ENCODE peak calls at places on chromosomes 2 and 18, in seven cellular contexts. One of them, this sample, is unnamed. For H3K4me1, the result is how much of the 10 kb centered on the place peaks cover.

GRCh38 chr2:101882948-101883347 is 108.8 kb upstream of the IL1R2 start:
- DNase-seq in naive thymus-derived CD4-positive, alpha-beta T cell: no peak
- DNase-seq in SK-N-SH: no peak
- DNase-seq in effector memory CD4-positive, alpha-beta T cell: no peak
- DNase-seq in BE2C: no peak
- DNase-seq in spleen: no peak
- DNase-seq in heart left ventricle: no peak
- DNase-seq in this sample: no peak

GRCh38 chr2:190123956-190124355 is 61.4 kb upstream of the MSTN start:
- DNase-seq in naive thymus-derived CD4-positive, alpha-beta T cell: no peak
- DNase-seq in SK-N-SH: no peak
- DNase-seq in effector memory CD4-positive, alpha-beta T cell: no peak
- DNase-seq in BE2C: no peak
- DNase-seq in spleen: no peak
- DNase-seq in heart left ventricle: no peak
- DNase-seq in this sample: peak

GRCh38 chr2:240868286-240869108 is at the start of gene AGXT:
- DNase-seq in naive thymus-derived CD4-positive, alpha-beta T cell: no peak
- DNase-seq in SK-N-SH: no peak
- DNase-seq in effector memory CD4-positive, alpha-beta T cell: no peak
- DNase-seq in BE2C: no peak
- DNase-seq in spleen: peak
- DNase-seq in heart left ventricle: no peak
- DNase-seq in this sample: no peak

GRCh38 chr2:227884511-227884947 is 13.1 kb downstream of the DAW1 start:
- DNase-seq in naive thymus-derived CD4-positive, alpha-beta T cell: peak
- DNase-seq in SK-N-SH: peak
- DNase-seq in effector memory CD4-positive, alpha-beta T cell: peak
- DNase-seq in BE2C: peak
- DNase-seq in spleen: peak
- DNase-seq in heart left ventricle: peak
- DNase-seq in this sample: peak

GRCh38 chr2:29010946-29011649 is 30.0 kb downstream of the TOGARAM2 start:
- DNase-seq in naive thymus-derived CD4-positive, alpha-beta T cell: peak
- DNase-seq in SK-N-SH: no peak
- DNase-seq in effector memory CD4-positive, alpha-beta T cell: peak
- DNase-seq in BE2C: no peak
- DNase-seq in spleen: peak
- DNase-seq in heart left ventricle: no peak
- DNase-seq in this sample: no peak

GRCh38 chr2:100983684-100984310 is 18.3 kb upstream of the RPL31 start:
- DNase-seq in naive thymus-derived CD4-positive, alpha-beta T cell: no peak
- DNase-seq in SK-N-SH: no peak
- DNase-seq in effector memory CD4-positive, alpha-beta T cell: no peak
- DNase-seq in BE2C: no peak
- DNase-seq in spleen: no peak
- DNase-seq in heart left ventricle: no peak
- DNase-seq in this sample: no peak

GRCh38 chr2:192546566-192546965 is 351.8 kb upstream of the TMEFF2 start:
- DNase-seq in naive thymus-derived CD4-positive, alpha-beta T cell: no peak
- DNase-seq in SK-N-SH: no peak
- DNase-seq in effector memory CD4-positive, alpha-beta T cell: no peak
- DNase-seq in BE2C: no peak
- DNase-seq in spleen: no peak
- DNase-seq in heart left ventricle: no peak
- DNase-seq in this sample: no peak

GRCh38 chr2:60513191-60513590 is 40.3 kb downstream of the BCL11A start:
- DNase-seq in naive thymus-derived CD4-positive, alpha-beta T cell: no peak
- DNase-seq in SK-N-SH: no peak
- DNase-seq in effector memory CD4-positive, alpha-beta T cell: no peak
- DNase-seq in BE2C: no peak
- DNase-seq in spleen: peak
- DNase-seq in heart left ventricle: no peak
- DNase-seq in this sample: no peak

GRCh38 chr2:69386789-69387734 is at the start of gene GFPT1:
- DNase-seq in naive thymus-derived CD4-positive, alpha-beta T cell: peak
- DNase-seq in SK-N-SH: peak
- DNase-seq in effector memory CD4-positive, alpha-beta T cell: peak
- DNase-seq in BE2C: peak
- DNase-seq in spleen: peak
- DNase-seq in heart left ventricle: peak
- DNase-seq in this sample: peak

GRCh38 chr2:179556425-179556824 is 291.8 kb upstream of the SESTD1 start:
- DNase-seq in naive thymus-derived CD4-positive, alpha-beta T cell: no peak
- DNase-seq in SK-N-SH: no peak
- DNase-seq in effector memory CD4-positive, alpha-beta T cell: no peak
- DNase-seq in BE2C: no peak
- DNase-seq in spleen: no peak
- DNase-seq in heart left ventricle: no peak
- DNase-seq in this sample: no peak

GRCh38 chr18:36295880-36296301 is 1.6 kb upstream of the FHOD3 start:
- DNase-seq in naive thymus-derived CD4-positive, alpha-beta T cell: no peak
- DNase-seq in SK-N-SH: no peak
- DNase-seq in effector memory CD4-positive, alpha-beta T cell: no peak
- DNase-seq in BE2C: no peak
- DNase-seq in spleen: no peak
- DNase-seq in heart left ventricle: no peak
- DNase-seq in this sample: no peak

GRCh38 chr2:167749016-167749415 is 498.4 kb downstream of the STK39 start:
- DNase-seq in naive thymus-derived CD4-positive, alpha-beta T cell: no peak
- DNase-seq in SK-N-SH: no peak
- DNase-seq in effector memory CD4-positive, alpha-beta T cell: no peak
- DNase-seq in BE2C: no peak
- DNase-seq in spleen: no peak
- DNase-seq in heart left ventricle: no peak
- DNase-seq in this sample: no peak

GRCh38 chr2:74862268-74862964 is 28.5 kb downstream of the HK2 start:
- DNase-seq in naive thymus-derived CD4-positive, alpha-beta T cell: no peak
- DNase-seq in SK-N-SH: peak
- DNase-seq in effector memory CD4-positive, alpha-beta T cell: no peak
- DNase-seq in BE2C: peak
- DNase-seq in spleen: peak
- DNase-seq in heart left ventricle: no peak
- DNase-seq in this sample: peak

GRCh38 chr2:218501665-218502064 is 66.5 kb downstream of the USP37 start:
- DNase-seq in naive thymus-derived CD4-positive, alpha-beta T cell: no peak
- DNase-seq in SK-N-SH: no peak
- DNase-seq in effector memory CD4-positive, alpha-beta T cell: no peak
- DNase-seq in BE2C: no peak
- DNase-seq in spleen: no peak
- DNase-seq in heart left ventricle: no peak
- DNase-seq in this sample: no peak

GRCh38 chr2:67340118-67341011 is 56.8 kb upstream of the ETAA1 start:
- DNase-seq in naive thymus-derived CD4-positive, alpha-beta T cell: no peak
- DNase-seq in SK-N-SH: no peak
- DNase-seq in effector memory CD4-positive, alpha-beta T cell: no peak
- DNase-seq in BE2C: no peak
- DNase-seq in spleen: no peak
- DNase-seq in heart left ventricle: no peak
- DNase-seq in this sample: no peak

GRCh38 chr2:64838817-64839216 is 150.4 kb upstream of the SLC1A4 start:
- DNase-seq in naive thymus-derived CD4-positive, alpha-beta T cell: no peak
- DNase-seq in SK-N-SH: no peak
- DNase-seq in effector memory CD4-positive, alpha-beta T cell: no peak
- DNase-seq in BE2C: no peak
- DNase-seq in spleen: no peak
- DNase-seq in heart left ventricle: no peak
- DNase-seq in this sample: no peak

GRCh38 chr18:76493213-76494107 is 1.6 kb downstream of the ZNF516 start:
- DNase-seq in naive thymus-derived CD4-positive, alpha-beta T cell: peak
- DNase-seq in SK-N-SH: peak
- DNase-seq in effector memory CD4-positive, alpha-beta T cell: no peak
- DNase-seq in BE2C: peak
- DNase-seq in spleen: no peak
- DNase-seq in heart left ventricle: no peak
- DNase-seq in this sample: peak

GRCh38 chr18:76495435-76496199 is 575 bp upstream of the ZNF516 start:
- DNase-seq in naive thymus-derived CD4-positive, alpha-beta T cell: peak
- DNase-seq in SK-N-SH: peak
- DNase-seq in effector memory CD4-positive, alpha-beta T cell: no peak
- DNase-seq in BE2C: peak
- DNase-seq in spleen: peak
- DNase-seq in heart left ventricle: peak
- DNase-seq in this sample: no peak

GRCh38 chr18:76492669-76493212 is 2.3 kb downstream of the ZNF516 start:
- DNase-seq in naive thymus-derived CD4-positive, alpha-beta T cell: peak
- DNase-seq in SK-N-SH: peak
- DNase-seq in effector memory CD4-positive, alpha-beta T cell: peak
- DNase-seq in BE2C: peak
- DNase-seq in spleen: peak
- DNase-seq in heart left ventricle: peak
- DNase-seq in this sample: peak

GRCh38 chr18:76494541-76495403 is at the start of gene ZNF516:
- DNase-seq in naive thymus-derived CD4-positive, alpha-beta T cell: peak
- DNase-seq in SK-N-SH: peak
- DNase-seq in effector memory CD4-positive, alpha-beta T cell: no peak
- DNase-seq in BE2C: peak
- DNase-seq in spleen: peak
- DNase-seq in heart left ventricle: peak
- DNase-seq in this sample: no peak

DNA sequence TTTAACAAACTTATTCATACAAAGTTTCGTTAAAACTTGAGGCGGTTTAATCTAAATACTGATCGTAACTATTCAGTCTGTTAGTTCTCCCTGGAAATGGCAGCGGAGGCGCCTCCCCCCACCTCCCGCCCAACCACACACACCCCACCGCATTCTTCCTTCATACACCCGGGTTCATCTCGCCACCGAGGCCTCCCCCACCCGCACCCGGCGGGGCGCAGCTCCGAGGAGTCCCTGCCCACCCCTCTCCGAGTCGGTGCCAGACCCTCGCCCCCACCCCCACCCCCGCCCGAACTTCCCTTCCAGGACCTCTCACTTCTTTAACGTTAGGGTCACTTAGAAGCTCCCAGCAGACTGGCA is 881 bp downstream of the ZNF516 start:
- DNase-seq in naive thymus-derived CD4-positive, alpha-beta T cell: no peak
- DNase-seq in SK-N-SH: peak
- DNase-seq in effector memory CD4-positive, alpha-beta T cell: no peak
- DNase-seq in BE2C: peak
- DNase-seq in spleen: peak
- DNase-seq in heart left ventricle: peak
- DNase-seq in this sample: no peak
- H3K4me1 ChIP-seq in naive thymus-derived CD4-positive, alpha-beta T cell: under half
- H3K4me1 ChIP-seq in SK-N-SH: under half
- H3K4me1 ChIP-seq in effector memory CD4-positive, alpha-beta T cell: under half
- H3K4me1 ChIP-seq in BE2C: under half
- H3K4me1 ChIP-seq in spleen: half or more
- H3K4me1 ChIP-seq in heart left ventricle: under half
- H3K4me1 ChIP-seq in this sample: under half

DNA sequence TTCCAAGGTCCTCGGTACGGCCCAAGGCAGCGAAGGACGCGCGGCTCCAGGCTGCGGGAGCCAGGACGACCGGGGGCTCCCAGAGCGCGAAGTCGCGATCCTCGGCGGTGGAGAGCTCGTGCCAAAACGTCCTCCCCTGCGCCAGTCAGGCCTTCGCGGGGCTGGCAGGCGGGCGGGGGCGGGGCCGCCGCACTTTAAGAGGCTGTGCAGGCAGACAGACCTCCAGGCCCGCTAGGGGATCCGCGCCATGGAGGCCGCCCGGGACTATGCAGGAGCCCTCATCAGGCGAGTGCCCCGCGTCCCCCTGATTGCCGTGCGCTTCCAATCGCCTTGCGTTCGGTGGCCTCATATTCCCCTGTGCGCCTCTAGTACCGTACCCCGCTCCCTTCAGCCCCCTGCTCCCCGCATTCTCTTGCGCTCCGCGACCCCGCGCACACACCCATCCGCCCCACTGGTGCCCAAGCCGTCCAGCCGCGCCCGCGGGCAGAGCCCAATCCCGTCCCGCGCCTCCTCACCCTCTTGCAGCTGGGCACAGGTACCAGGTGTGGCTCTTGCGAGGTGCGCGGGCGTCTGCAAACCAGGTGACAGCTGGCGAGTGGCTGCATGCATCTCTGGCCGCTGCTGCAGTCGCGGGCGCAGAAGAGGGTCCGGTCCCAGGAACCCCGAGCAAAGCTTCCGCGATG is at the start of gene CIDEA:
- DNase-seq in naive thymus-derived CD4-positive, alpha-beta T cell: no peak
- DNase-seq in SK-N-SH: no peak
- DNase-seq in effector memory CD4-positive, alpha-beta T cell: no peak
- DNase-seq in BE2C: peak
- DNase-seq in spleen: peak
- DNase-seq in heart left ventricle: peak
- DNase-seq in this sample: no peak
- H3K4me3 ChIP-seq in naive thymus-derived CD4-positive, alpha-beta T cell: no peak
- H3K4me3 ChIP-seq in SK-N-SH: no peak
- H3K4me3 ChIP-seq in effector memory CD4-positive, alpha-beta T cell: no peak
- H3K4me3 ChIP-seq in BE2C: no peak
- H3K4me3 ChIP-seq in spleen: no peak
- H3K4me3 ChIP-seq in heart left ventricle: peak
- H3K4me3 ChIP-seq in this sample: no peak

GRCh38 chr18:24928479-24928878 is 423.5 kb downstream of the ZNF521 start:
- DNase-seq in naive thymus-derived CD4-positive, alpha-beta T cell: no peak
- DNase-seq in SK-N-SH: no peak
- DNase-seq in effector memory CD4-positive, alpha-beta T cell: no peak
- DNase-seq in BE2C: no peak
- DNase-seq in spleen: no peak
- DNase-seq in heart left ventricle: no peak
- DNase-seq in this sample: no peak

GRCh38 chr18:24926649-24927048 is 425.3 kb downstream of the ZNF521 start:
- DNase-seq in naive thymus-derived CD4-positive, alpha-beta T cell: no peak
- DNase-seq in SK-N-SH: no peak
- DNase-seq in effector memory CD4-positive, alpha-beta T cell: no peak
- DNase-seq in BE2C: no peak
- DNase-seq in spleen: no peak
- DNase-seq in heart left ventricle: no peak
- DNase-seq in this sample: no peak

GRCh38 chr18:24923138-24923537 is 428.8 kb downstream of the ZNF521 start:
- DNase-seq in naive thymus-derived CD4-positive, alpha-beta T cell: no peak
- DNase-seq in SK-N-SH: no peak
- DNase-seq in effector memory CD4-positive, alpha-beta T cell: no peak
- DNase-seq in BE2C: no peak
- DNase-seq in spleen: no peak
- DNase-seq in heart left ventricle: no peak
- DNase-seq in this sample: no peak

GRCh38 chr18:24922491-24922890 is 429.5 kb downstream of the ZNF521 start:
- DNase-seq in naive thymus-derived CD4-positive, alpha-beta T cell: no peak
- DNase-seq in SK-N-SH: no peak
- DNase-seq in effector memory CD4-positive, alpha-beta T cell: no peak
- DNase-seq in BE2C: no peak
- DNase-seq in spleen: no peak
- DNase-seq in heart left ventricle: no peak
- DNase-seq in this sample: no peak

GRCh38 chr18:24924066-24924716 is 427.8 kb downstream of the ZNF521 start:
- DNase-seq in naive thymus-derived CD4-positive, alpha-beta T cell: no peak
- DNase-seq in SK-N-SH: no peak
- DNase-seq in effector memory CD4-positive, alpha-beta T cell: no peak
- DNase-seq in BE2C: no peak
- DNase-seq in spleen: no peak
- DNase-seq in heart left ventricle: no peak
- DNase-seq in this sample: no peak
- H3K4me1 ChIP-seq in naive thymus-derived CD4-positive, alpha-beta T cell: under half
- H3K4me1 ChIP-seq in SK-N-SH: under half
- H3K4me1 ChIP-seq in effector memory CD4-positive, alpha-beta T cell: under half
- H3K4me1 ChIP-seq in BE2C: under half
- H3K4me1 ChIP-seq in spleen: under half
- H3K4me1 ChIP-seq in heart left ventricle: under half
- H3K4me1 ChIP-seq in this sample: under half

DNA sequence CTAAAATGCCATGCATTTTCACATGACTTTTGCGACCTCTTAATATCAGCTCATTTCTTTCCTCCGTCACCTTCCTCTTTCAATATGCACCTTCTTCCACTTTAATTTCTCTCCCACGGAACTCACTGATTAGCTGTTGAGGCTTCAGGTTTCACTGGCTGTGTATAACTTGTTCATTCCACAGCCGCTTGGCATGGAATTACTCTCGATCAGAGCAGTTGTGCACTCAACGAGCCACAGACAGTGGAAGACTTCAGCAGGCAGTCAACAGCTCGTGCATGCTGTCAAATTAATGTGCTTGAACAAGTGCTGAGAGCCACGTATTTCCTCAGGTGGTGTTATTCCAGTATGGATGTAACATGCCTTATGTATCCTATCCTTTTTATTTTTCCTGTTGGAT is 491.1 kb upstream of the DDX18 start:
- DNase-seq in naive thymus-derived CD4-positive, alpha-beta T cell: no peak
- DNase-seq in SK-N-SH: no peak
- DNase-seq in effector memory CD4-positive, alpha-beta T cell: no peak
- DNase-seq in BE2C: no peak
- DNase-seq in spleen: no peak
- DNase-seq in heart left ventricle: no peak
- DNase-seq in this sample: no peak
- H3K4me3 ChIP-seq in naive thymus-derived CD4-positive, alpha-beta T cell: no peak
- H3K4me3 ChIP-seq in SK-N-SH: no peak
- H3K4me3 ChIP-seq in effector memory CD4-positive, alpha-beta T cell: no peak
- H3K4me3 ChIP-seq in BE2C: no peak
- H3K4me3 ChIP-seq in spleen: no peak
- H3K4me3 ChIP-seq in heart left ventricle: no peak
- H3K4me3 ChIP-seq in this sample: no peak